ENCODE peak calls at places on chromosome 21, in six cellular contexts. L is ELR; U is NCI-H146; V is neural crest cell; T is activated CD8-positive, alpha-beta memory T cell treated with anti-CD3 and anti-CD28 coated beads for 24 hours; Z is HuH-7.5. F is an unnamed sample.

GRCh38 chr21:45557611-45558043 is 15.4 kb upstream of the SLC19A1 start:
- DNase-seq in L (no peak), U (no peak), V (no peak), T (no peak), Z (no peak), F (no peak)

GRCh38 chr21:31732891-31733520 is 1.1 kb upstream of the SCAF4 start:
- DNase-seq in L (peak; percentile 35), U (peak; percentile 42), V (peak; percentile 9), T (peak; percentile 73), Z (no peak), F (peak; percentile 30)

GRCh38 chr21:45478115-45478801 is 64.0 kb downstream of the SLC19A1 start:
- DNase-seq in L (peak; percentile 36), U (peak; percentile 24), V (peak; percentile 78), T (peak; percentile 92), Z (peak; percentile 79), F (peak; percentile 40)

GRCh38 chr21:34822209-34822608 is 153.4 kb downstream of the CLIC6 start:
- DNase-seq in L (no peak), U (no peak), V (no peak), T (no peak), Z (no peak), F (no peak)

GRCh38 chr21:38735807-38736206 is 69.9 kb upstream of the ETS2 start:
- DNase-seq in L (no peak), U (no peak), V (no peak), T (no peak), Z (no peak), F (no peak)

GRCh38 chr21:14080040-14080763 is 130.6 kb downstream of the LIPI start:
- DNase-seq in L (no peak), U (no peak), V (no peak), T (peak; percentile 30), Z (no peak), F (no peak)

GRCh38 chr21:45319461-45320211 is 31.9 kb upstream of the POFUT2 start:
- DNase-seq in L (peak; percentile 98), U (no peak), V (no peak), T (no peak), Z (no peak), F (no peak)

GRCh38 chr21:34072145-34073031 is 990 bp upstream of the MRPS6 start:
- DNase-seq in L (peak; percentile 37), U (no peak), V (no peak), T (peak; percentile 64), Z (no peak), F (peak; percentile 49)

GRCh38 chr21:46551636-46552241 is 53.1 kb downstream of the S100B start:
- DNase-seq in L (no peak), U (no peak), V (no peak), T (peak; percentile 82), Z (no peak), F (no peak)

GRCh38 chr21:31505975-31506374 is 153.5 kb upstream of the SOD1 start:
- DNase-seq in L (no peak), U (peak; percentile 77), V (no peak), T (no peak), Z (no peak), F (no peak)

GRCh38 chr21:15204140-15204774 is 139.5 kb upstream of the NRIP1 start:
- DNase-seq in L (no peak), U (no peak), V (no peak), T (no peak), Z (no peak), F (no peak)

GRCh38 chr21:36450511-36450910 is 29.4 kb downstream of the CLDN14 start:
- DNase-seq in L (peak; percentile 64), U (no peak), V (no peak), T (no peak), Z (no peak), F (no peak)

GRCh38 chr21:32096411-32096810 is 182.4 kb downstream of the MIS18A start:
- DNase-seq in L (peak; percentile 4), U (peak; percentile 81), V (peak; percentile 35), T (no peak), Z (peak; percentile 18), F (peak; percentile 10)

GRCh38 chr21:45544449-45545235 is 2.4 kb upstream of the SLC19A1 start:
- DNase-seq in L (no peak), U (no peak), V (no peak), T (peak; percentile 58), Z (no peak), F (no peak)

GRCh38 chr21:42635848-42636534 is 17.4 kb upstream of the PDE9A start:
- DNase-seq in L (no peak), U (no peak), V (no peak), T (no peak), Z (no peak), F (no peak)

GRCh38 chr21:46253610-46254124 is 25.1 kb upstream of the LSS start:
- DNase-seq in L (no peak), U (no peak), V (no peak), T (peak; percentile 73), Z (no peak), F (no peak)

GRCh38 chr21:39374046-39374445 is 25.2 kb upstream of the HMGN1 start:
- DNase-seq in L (no peak), U (no peak), V (no peak), T (no peak), Z (no peak), F (no peak)

GRCh38 chr21:34008618-34009017 is 64.8 kb upstream of the MRPS6 start:
- DNase-seq in L (no peak), U (no peak), V (no peak), T (no peak), Z (no peak), F (no peak)

GRCh38 chr21:42062543-42063022 is 8.5 kb upstream of the UMODL1 start:
- DNase-seq in L (no peak), U (no peak), V (no peak), T (peak; percentile 84), Z (no peak), F (no peak)

GRCh38 chr21:42585881-42586280 is 67.5 kb upstream of the PDE9A start:
- DNase-seq in L (no peak), U (no peak), V (no peak), T (no peak), Z (no peak), F (no peak)

GRCh38 chr21:29376556-29376955 is 77.8 kb downstream of the BACH1 start:
- DNase-seq in L (peak; percentile 55), U (peak; percentile 54), V (peak; percentile 8), T (peak; percentile 71), Z (peak; percentile 16), F (peak; percentile 20)

GRCh38 chr21:46078322-46078981 is 19.5 kb upstream of the COL6A2 start:
- DNase-seq in L (no peak), U (no peak), V (no peak), T (peak; percentile 49), Z (no peak), F (no peak)

GRCh38 chr21:39633770-39634181 is 21.0 kb downstream of the B3GALT5 start:
- DNase-seq in L (peak; percentile 95), U (no peak), V (no peak), T (no peak), Z (no peak), F (peak; percentile 97)

GRCh38 chr21:39637197-39637970 is 24.6 kb downstream of the B3GALT5 start:
- DNase-seq in L (no peak), U (peak; percentile 96), V (no peak), T (no peak), Z (no peak), F (no peak)

GRCh38 chr21:35861656-35862055 is 198.7 kb downstream of the SETD4 start:
- DNase-seq in L (no peak), U (peak; percentile 2), V (no peak), T (no peak), Z (no peak), F (no peak)